ENCODE peak calls at places on chromosomes 16 and 17, in six cellular contexts. F is amniotic stem cell, X is HT1080, Y is HFFc6, L is GM03348, T is SHP77. G is an unnamed sample.

GRCh38 chr16:2033057-2033911 is 6.6 kb downstream of the NHERF2 start:
- DNase-seq in F (peak; percentile 47), X (peak; percentile 73), Y (peak; percentile 76), L (peak; percentile 89), T (no peak), G (no peak)

GRCh38 chr16:89602273-89602951 is 11.0 kb upstream of the DPEP1 start:
- DNase-seq in F (peak; percentile 84), X (peak; percentile 88), Y (peak; percentile 79), L (peak; percentile 92), T (peak; percentile 18), G (peak; percentile 67)

GRCh38 chr16:87661561-87661960 is 59.3 kb downstream of the JPH3 start:
- DNase-seq in F (no peak), X (peak; percentile 15), Y (peak; percentile 12), L (peak; percentile 85), T (no peak), G (peak; percentile 64)

GRCh38 chr16:57042157-57043111 is 49.9 kb upstream of the CPNE2 start:
- DNase-seq in F (no peak), X (no peak), Y (peak; percentile 17), L (no peak), T (no peak), G (no peak)

GRCh38 chr16:88639231-88640038 is 1.1 kb downstream of the IL17C start:
- DNase-seq in F (no peak), X (no peak), Y (no peak), L (peak; percentile 39), T (no peak), G (no peak)

GRCh38 chr17:10105513-10106001 is 92.8 kb downstream of the GAS7 start:
- DNase-seq in F (peak; percentile 49), X (no peak), Y (peak; percentile 38), L (peak; percentile 48), T (no peak), G (no peak)

GRCh38 chr16:57003439-57004386 is 14.4 kb downstream of the NLRC5 start:
- DNase-seq in F (no peak), X (no peak), Y (no peak), L (no peak), T (no peak), G (no peak)

GRCh38 chr17:12928736-12929135 is 89.1 kb downstream of the ELAC2 start:
- DNase-seq in F (no peak), X (no peak), Y (no peak), L (no peak), T (peak; percentile 5), G (no peak)

GRCh38 chr16:25747160-25747758 is 55.5 kb downstream of the HS3ST4 start:
- DNase-seq in F (no peak), X (no peak), Y (no peak), L (no peak), T (no peak), G (peak; percentile 54)

GRCh38 chr17:45146616-45147101 is 1.6 kb upstream of the HEXIM1 start:
- DNase-seq in F (no peak), X (no peak), Y (peak; percentile 68), L (no peak), T (no peak), G (no peak)

GRCh38 chr16:66359012-66359411 is 7.5 kb upstream of the CDH5 start:
- DNase-seq in F (no peak), X (peak; percentile 88), Y (no peak), L (no peak), T (no peak), G (no peak)

GRCh38 chr17:42526031-42526444 is 10.0 kb upstream of the NAGLU start:
- DNase-seq in F (no peak), X (peak; percentile 62), Y (peak; percentile 58), L (peak; percentile 55), T (no peak), G (no peak)

GRCh38 chr16:85622683-85623082 is 9.6 kb downstream of the GSE1 start:
- DNase-seq in F (no peak), X (no peak), Y (no peak), L (no peak), T (no peak), G (no peak)

GRCh38 chr17:40541060-40541872 is 24.0 kb downstream of the CCR7 start:
- DNase-seq in F (no peak), X (no peak), Y (no peak), L (no peak), T (no peak), G (peak; percentile 60)

GRCh38 chr17:67244621-67245072 is 349 bp downstream of the HELZ start:
- DNase-seq in F (no peak), X (no peak), Y (no peak), L (no peak), T (no peak), G (no peak)

GRCh38 chr16:81143921-81144471 is 47.8 kb upstream of the GCSH start:
- DNase-seq in F (no peak), X (peak; percentile 40), Y (no peak), L (no peak), T (no peak), G (no peak)

GRCh38 chr17:11719852-11720251 is 121.6 kb downstream of the DNAH9 start:
- DNase-seq in F (no peak), X (no peak), Y (no peak), L (no peak), T (no peak), G (no peak)

G was measured in DND-41.